ENCODE peak calls at places on chromosomes 16 and 17, in six cellular contexts. One of them, this sample, is unnamed.

GRCh38 chr17:50147841-50148225 is 2.6 kb downstream of the PPP1R9B start:
- DNase-seq in Daoy: no peak
- DNase-seq in A549: no peak
- DNase-seq in HCEC 1CT: no peak
- DNase-seq in amniotic stem cell: no peak
- DNase-seq in stimulated activated CD4-positive, alpha-beta T cell treated with anti-CD3 and anti-CD28 coated beads, Interleukin-1b, Interleukin-23, amount 100 ng/mL, for 1 hour: no peak
- DNase-seq in this sample: no peak

GRCh38 chr16:64858076-64858475 is 263.8 kb downstream of the CDH11 start:
- DNase-seq in Daoy: peak
- DNase-seq in A549: no peak
- DNase-seq in HCEC 1CT: peak
- DNase-seq in amniotic stem cell: no peak
- DNase-seq in stimulated activated CD4-positive, alpha-beta T cell treated with anti-CD3 and anti-CD28 coated beads, Interleukin-1b, Interleukin-23, amount 100 ng/mL, for 1 hour: no peak
- DNase-seq in this sample: no peak

GRCh38 chr17:59443106-59443505 is 111.7 kb downstream of the YPEL2 start:
- DNase-seq in Daoy: no peak
- DNase-seq in A549: no peak
- DNase-seq in HCEC 1CT: no peak
- DNase-seq in amniotic stem cell: no peak
- DNase-seq in stimulated activated CD4-positive, alpha-beta T cell treated with anti-CD3 and anti-CD28 coated beads, Interleukin-1b, Interleukin-23, amount 100 ng/mL, for 1 hour: no peak
- DNase-seq in this sample: no peak

GRCh38 chr16:9738690-9739089 is 443.5 kb downstream of the GRIN2A start:
- DNase-seq in Daoy: no peak
- DNase-seq in A549: no peak
- DNase-seq in HCEC 1CT: no peak
- DNase-seq in amniotic stem cell: no peak
- DNase-seq in stimulated activated CD4-positive, alpha-beta T cell treated with anti-CD3 and anti-CD28 coated beads, Interleukin-1b, Interleukin-23, amount 100 ng/mL, for 1 hour: no peak
- DNase-seq in this sample: no peak

GRCh38 chr17:13311301-13311700 is 290.4 kb downstream of the HS3ST3A1 start:
- DNase-seq in Daoy: peak
- DNase-seq in A549: no peak
- DNase-seq in HCEC 1CT: peak
- DNase-seq in amniotic stem cell: no peak
- DNase-seq in stimulated activated CD4-positive, alpha-beta T cell treated with anti-CD3 and anti-CD28 coated beads, Interleukin-1b, Interleukin-23, amount 100 ng/mL, for 1 hour: no peak
- DNase-seq in this sample: peak

GRCh38 chr16:30660424-30661251 is 2.4 kb downstream of the FBRS start:
- DNase-seq in Daoy: peak
- DNase-seq in A549: no peak
- DNase-seq in HCEC 1CT: no peak
- DNase-seq in amniotic stem cell: no peak
- DNase-seq in stimulated activated CD4-positive, alpha-beta T cell treated with anti-CD3 and anti-CD28 coated beads, Interleukin-1b, Interleukin-23, amount 100 ng/mL, for 1 hour: peak
- DNase-seq in this sample: no peak

GRCh38 chr17:4716081-4716480 is 5.6 kb downstream of the ARRB2 start:
- DNase-seq in Daoy: no peak
- DNase-seq in A549: no peak
- DNase-seq in HCEC 1CT: no peak
- DNase-seq in amniotic stem cell: no peak
- DNase-seq in stimulated activated CD4-positive, alpha-beta T cell treated with anti-CD3 and anti-CD28 coated beads, Interleukin-1b, Interleukin-23, amount 100 ng/mL, for 1 hour: no peak
- DNase-seq in this sample: no peak

GRCh38 chr17:49013311-49014205 is 16.4 kb downstream of the IGF2BP1 start:
- DNase-seq in Daoy: no peak
- DNase-seq in A549: no peak
- DNase-seq in HCEC 1CT: no peak
- DNase-seq in amniotic stem cell: no peak
- DNase-seq in stimulated activated CD4-positive, alpha-beta T cell treated with anti-CD3 and anti-CD28 coated beads, Interleukin-1b, Interleukin-23, amount 100 ng/mL, for 1 hour: no peak
- DNase-seq in this sample: no peak

GRCh38 chr17:18377437-18378204 is at the start of gene EVPLL:
- DNase-seq in Daoy: peak
- DNase-seq in A549: peak
- DNase-seq in HCEC 1CT: no peak
- DNase-seq in amniotic stem cell: no peak
- DNase-seq in stimulated activated CD4-positive, alpha-beta T cell treated with anti-CD3 and anti-CD28 coated beads, Interleukin-1b, Interleukin-23, amount 100 ng/mL, for 1 hour: no peak
- DNase-seq in this sample: no peak

GRCh38 chr17:28421775-28422305 is 15.8 kb upstream of the SLC46A1 start:
- DNase-seq in Daoy: no peak
- DNase-seq in A549: no peak
- DNase-seq in HCEC 1CT: no peak
- DNase-seq in amniotic stem cell: no peak
- DNase-seq in stimulated activated CD4-positive, alpha-beta T cell treated with anti-CD3 and anti-CD28 coated beads, Interleukin-1b, Interleukin-23, amount 100 ng/mL, for 1 hour: no peak
- DNase-seq in this sample: no peak

GRCh38 chr17:65061621-65062020 is 5.1 kb upstream of the GNA13 start:
- DNase-seq in Daoy: no peak
- DNase-seq in A549: no peak
- DNase-seq in HCEC 1CT: no peak
- DNase-seq in amniotic stem cell: no peak
- DNase-seq in stimulated activated CD4-positive, alpha-beta T cell treated with anti-CD3 and anti-CD28 coated beads, Interleukin-1b, Interleukin-23, amount 100 ng/mL, for 1 hour: no peak
- DNase-seq in this sample: no peak

GRCh38 chr16:81521141-81521626 is 76.6 kb downstream of the CMIP start:
- DNase-seq in Daoy: no peak
- DNase-seq in A549: no peak
- DNase-seq in HCEC 1CT: no peak
- DNase-seq in amniotic stem cell: no peak
- DNase-seq in stimulated activated CD4-positive, alpha-beta T cell treated with anti-CD3 and anti-CD28 coated beads, Interleukin-1b, Interleukin-23, amount 100 ng/mL, for 1 hour: peak
- DNase-seq in this sample: no peak

GRCh38 chr17:4247361-4247980 is 16.3 kb downstream of the ANKFY1 start:
- DNase-seq in Daoy: no peak
- DNase-seq in A549: no peak
- DNase-seq in HCEC 1CT: no peak
- DNase-seq in amniotic stem cell: no peak
- DNase-seq in stimulated activated CD4-positive, alpha-beta T cell treated with anti-CD3 and anti-CD28 coated beads, Interleukin-1b, Interleukin-23, amount 100 ng/mL, for 1 hour: no peak
- DNase-seq in this sample: no peak

GRCh38 chr16:84819644-84820304 is at the start of gene CRISPLD2:
- DNase-seq in Daoy: peak
- DNase-seq in A549: peak
- DNase-seq in HCEC 1CT: peak
- DNase-seq in amniotic stem cell: peak
- DNase-seq in stimulated activated CD4-positive, alpha-beta T cell treated with anti-CD3 and anti-CD28 coated beads, Interleukin-1b, Interleukin-23, amount 100 ng/mL, for 1 hour: peak
- DNase-seq in this sample: peak

GRCh38 chr16:48277158-48277557 is 29.8 kb upstream of the ABCC11 start:
- DNase-seq in Daoy: no peak
- DNase-seq in A549: no peak
- DNase-seq in HCEC 1CT: no peak
- DNase-seq in amniotic stem cell: no peak
- DNase-seq in stimulated activated CD4-positive, alpha-beta T cell treated with anti-CD3 and anti-CD28 coated beads, Interleukin-1b, Interleukin-23, amount 100 ng/mL, for 1 hour: no peak
- DNase-seq in this sample: no peak

GRCh38 chr17:40534431-40535189 is 30.7 kb downstream of the CCR7 start:
- DNase-seq in Daoy: no peak
- DNase-seq in A549: no peak
- DNase-seq in HCEC 1CT: no peak
- DNase-seq in amniotic stem cell: no peak
- DNase-seq in stimulated activated CD4-positive, alpha-beta T cell treated with anti-CD3 and anti-CD28 coated beads, Interleukin-1b, Interleukin-23, amount 100 ng/mL, for 1 hour: no peak
- DNase-seq in this sample: no peak

GRCh38 chr16:4679156-4679853 is 14.1 kb upstream of the NUDT16L1 start:
- DNase-seq in Daoy: no peak
- DNase-seq in A549: no peak
- DNase-seq in HCEC 1CT: no peak
- DNase-seq in amniotic stem cell: no peak
- DNase-seq in stimulated activated CD4-positive, alpha-beta T cell treated with anti-CD3 and anti-CD28 coated beads, Interleukin-1b, Interleukin-23, amount 100 ng/mL, for 1 hour: no peak
- DNase-seq in this sample: no peak

GRCh38 chr17:7929158-7930029 is at the start of gene KCNAB3:
- DNase-seq in Daoy: peak
- DNase-seq in A549: peak
- DNase-seq in HCEC 1CT: peak
- DNase-seq in amniotic stem cell: peak
- DNase-seq in stimulated activated CD4-positive, alpha-beta T cell treated with anti-CD3 and anti-CD28 coated beads, Interleukin-1b, Interleukin-23, amount 100 ng/mL, for 1 hour: no peak
- DNase-seq in this sample: no peak

GRCh38 chr17:80948091-80948960 is 43.3 kb upstream of the CHMP6 start:
- DNase-seq in Daoy: no peak
- DNase-seq in A549: no peak
- DNase-seq in HCEC 1CT: no peak
- DNase-seq in amniotic stem cell: no peak
- DNase-seq in stimulated activated CD4-positive, alpha-beta T cell treated with anti-CD3 and anti-CD28 coated beads, Interleukin-1b, Interleukin-23, amount 100 ng/mL, for 1 hour: no peak
- DNase-seq in this sample: no peak

GRCh38 chr16:79217375-79218011 is 383.0 kb downstream of the MAF start:
- DNase-seq in Daoy: peak
- DNase-seq in A549: no peak
- DNase-seq in HCEC 1CT: no peak
- DNase-seq in amniotic stem cell: no peak
- DNase-seq in stimulated activated CD4-positive, alpha-beta T cell treated with anti-CD3 and anti-CD28 coated beads, Interleukin-1b, Interleukin-23, amount 100 ng/mL, for 1 hour: no peak
- DNase-seq in this sample: no peak

GRCh38 chr17:44033841-44034408 is 19.2 kb upstream of the TMEM101 start:
- DNase-seq in Daoy: no peak
- DNase-seq in A549: no peak
- DNase-seq in HCEC 1CT: no peak
- DNase-seq in amniotic stem cell: no peak
- DNase-seq in stimulated activated CD4-positive, alpha-beta T cell treated with anti-CD3 and anti-CD28 coated beads, Interleukin-1b, Interleukin-23, amount 100 ng/mL, for 1 hour: no peak
- DNase-seq in this sample: no peak

GRCh38 chr16:68921654-68922053 is 78.3 kb downstream of the TANGO6 start:
- DNase-seq in Daoy: peak
- DNase-seq in A549: peak
- DNase-seq in HCEC 1CT: peak
- DNase-seq in amniotic stem cell: no peak
- DNase-seq in stimulated activated CD4-positive, alpha-beta T cell treated with anti-CD3 and anti-CD28 coated beads, Interleukin-1b, Interleukin-23, amount 100 ng/mL, for 1 hour: no peak
- DNase-seq in this sample: peak

GRCh38 chr17:81365148-81365600 is 30.1 kb upstream of the BAHCC1 start:
- DNase-seq in Daoy: peak
- DNase-seq in A549: no peak
- DNase-seq in HCEC 1CT: peak
- DNase-seq in amniotic stem cell: peak
- DNase-seq in stimulated activated CD4-positive, alpha-beta T cell treated with anti-CD3 and anti-CD28 coated beads, Interleukin-1b, Interleukin-23, amount 100 ng/mL, for 1 hour: no peak
- DNase-seq in this sample: peak

GRCh38 chr16:4805231-4805630 is 2.8 kb upstream of the ROGDI start:
- DNase-seq in Daoy: no peak
- DNase-seq in A549: no peak
- DNase-seq in HCEC 1CT: no peak
- DNase-seq in amniotic stem cell: no peak
- DNase-seq in stimulated activated CD4-positive, alpha-beta T cell treated with anti-CD3 and anti-CD28 coated beads, Interleukin-1b, Interleukin-23, amount 100 ng/mL, for 1 hour: no peak
- DNase-seq in this sample: no peak

GRCh38 chr16:11572301-11572995 is 14.3 kb downstream of the LITAF start:
- DNase-seq in Daoy: no peak
- DNase-seq in A549: no peak
- DNase-seq in HCEC 1CT: no peak
- DNase-seq in amniotic stem cell: no peak
- DNase-seq in stimulated activated CD4-positive, alpha-beta T cell treated with anti-CD3 and anti-CD28 coated beads, Interleukin-1b, Interleukin-23, amount 100 ng/mL, for 1 hour: no peak
- DNase-seq in this sample: no peak

GRCh38 chr17:63279498-63280230 is 166.4 kb downstream of the CYB561 start:
- DNase-seq in Daoy: peak
- DNase-seq in A549: no peak
- DNase-seq in HCEC 1CT: peak
- DNase-seq in amniotic stem cell: peak
- DNase-seq in stimulated activated CD4-positive, alpha-beta T cell treated with anti-CD3 and anti-CD28 coated beads, Interleukin-1b, Interleukin-23, amount 100 ng/mL, for 1 hour: no peak
- DNase-seq in this sample: peak

GRCh38 chr16:85002099-85002541 is 9.2 kb downstream of the ZDHHC7 start:
- DNase-seq in Daoy: no peak
- DNase-seq in A549: no peak
- DNase-seq in HCEC 1CT: no peak
- DNase-seq in amniotic stem cell: no peak
- DNase-seq in stimulated activated CD4-positive, alpha-beta T cell treated with anti-CD3 and anti-CD28 coated beads, Interleukin-1b, Interleukin-23, amount 100 ng/mL, for 1 hour: no peak
- DNase-seq in this sample: no peak

GRCh38 chr17:8124350-8125195 is 667 bp upstream of the HES7 start:
- DNase-seq in Daoy: peak
- DNase-seq in A549: no peak
- DNase-seq in HCEC 1CT: no peak
- DNase-seq in amniotic stem cell: no peak
- DNase-seq in stimulated activated CD4-positive, alpha-beta T cell treated with anti-CD3 and anti-CD28 coated beads, Interleukin-1b, Interleukin-23, amount 100 ng/mL, for 1 hour: no peak
- DNase-seq in this sample: no peak

GRCh38 chr17:77609553-77610517 is 348.7 kb upstream of the TNRC6C start:
- DNase-seq in Daoy: peak
- DNase-seq in A549: no peak
- DNase-seq in HCEC 1CT: no peak
- DNase-seq in amniotic stem cell: no peak
- DNase-seq in stimulated activated CD4-positive, alpha-beta T cell treated with anti-CD3 and anti-CD28 coated beads, Interleukin-1b, Interleukin-23, amount 100 ng/mL, for 1 hour: peak
- DNase-seq in this sample: no peak

GRCh38 chr16:85888405-85889331 is 10.3 kb upstream of the IRF8 start:
- DNase-seq in Daoy: peak
- DNase-seq in A549: peak
- DNase-seq in HCEC 1CT: peak
- DNase-seq in amniotic stem cell: no peak
- DNase-seq in stimulated activated CD4-positive, alpha-beta T cell treated with anti-CD3 and anti-CD28 coated beads, Interleukin-1b, Interleukin-23, amount 100 ng/mL, for 1 hour: no peak
- DNase-seq in this sample: no peak

GRCh38 chr17:71118039-71118438 is 948.7 kb downstream of the KCNJ2 start:
- DNase-seq in Daoy: peak
- DNase-seq in A549: peak
- DNase-seq in HCEC 1CT: no peak
- DNase-seq in amniotic stem cell: no peak
- DNase-seq in stimulated activated CD4-positive, alpha-beta T cell treated with anti-CD3 and anti-CD28 coated beads, Interleukin-1b, Interleukin-23, amount 100 ng/mL, for 1 hour: no peak
- DNase-seq in this sample: no peak

GRCh38 chr16:14307623-14308356 is 236.7 kb downstream of the MRTFB start:
- DNase-seq in Daoy: peak
- DNase-seq in A549: no peak
- DNase-seq in HCEC 1CT: peak
- DNase-seq in amniotic stem cell: no peak
- DNase-seq in stimulated activated CD4-positive, alpha-beta T cell treated with anti-CD3 and anti-CD28 coated beads, Interleukin-1b, Interleukin-23, amount 100 ng/mL, for 1 hour: no peak
- DNase-seq in this sample: no peak

GRCh38 chr17:40951011-40951622 is 13.7 kb upstream of the KRT23 start:
- DNase-seq in Daoy: no peak
- DNase-seq in A549: no peak
- DNase-seq in HCEC 1CT: no peak
- DNase-seq in amniotic stem cell: no peak
- DNase-seq in stimulated activated CD4-positive, alpha-beta T cell treated with anti-CD3 and anti-CD28 coated beads, Interleukin-1b, Interleukin-23, amount 100 ng/mL, for 1 hour: no peak
- DNase-seq in this sample: no peak

GRCh38 chr16:56985288-56985961 is 3.9 kb upstream of the NLRC5 start:
- DNase-seq in Daoy: peak
- DNase-seq in A549: peak
- DNase-seq in HCEC 1CT: peak
- DNase-seq in amniotic stem cell: peak
- DNase-seq in stimulated activated CD4-positive, alpha-beta T cell treated with anti-CD3 and anti-CD28 coated beads, Interleukin-1b, Interleukin-23, amount 100 ng/mL, for 1 hour: no peak
- DNase-seq in this sample: peak

GRCh38 chr17:57874434-57875108 is 24.7 kb upstream of the MRPS23 start:
- DNase-seq in Daoy: peak
- DNase-seq in A549: no peak
- DNase-seq in HCEC 1CT: peak
- DNase-seq in amniotic stem cell: peak
- DNase-seq in stimulated activated CD4-positive, alpha-beta T cell treated with anti-CD3 and anti-CD28 coated beads, Interleukin-1b, Interleukin-23, amount 100 ng/mL, for 1 hour: no peak
- DNase-seq in this sample: peak

GRCh38 chr17:33038740-33039139 is 47.1 kb downstream of the SPACA3 start:
- DNase-seq in Daoy: peak
- DNase-seq in A549: peak
- DNase-seq in HCEC 1CT: no peak
- DNase-seq in amniotic stem cell: no peak
- DNase-seq in stimulated activated CD4-positive, alpha-beta T cell treated with anti-CD3 and anti-CD28 coated beads, Interleukin-1b, Interleukin-23, amount 100 ng/mL, for 1 hour: no peak
- DNase-seq in this sample: no peak

This sample was measured in retinal pigment epithelial cell.